ENCODE peak calls at places on chromosomes 2 and 18, in nine cellular contexts. N, Q, D, K, V, Y, J, P and A are unnamed samples.

GRCh38 chr18:31487251-31488015 is 10.5 kb upstream of the DSG2 start:
- DNase-seq in N (peak), Q (no peak), D (peak), K (no peak), V (no peak), Y (no peak), J (peak), P (no peak), A (no peak)

GRCh38 chr2:180077295-180077906 is 70.3 kb upstream of the CWC22 start:
- DNase-seq in N (peak), Q (no peak), D (peak), K (no peak), V (no peak), Y (peak), J (peak), P (no peak), A (no peak)

GRCh38 chr2:214079032-214079431 is 331.8 kb upstream of the VWC2L start:
- DNase-seq in N (no peak), Q (no peak), D (no peak), K (no peak), V (no peak), Y (no peak), J (no peak), P (no peak), A (no peak)

GRCh38 chr18:69484699-69485396 is 84.2 kb downstream of the DOK6 start:
- DNase-seq in N (peak), Q (no peak), D (peak), K (no peak), V (no peak), Y (no peak), J (peak), P (no peak), A (no peak)

GRCh38 chr2:152247337-152247695 is 71.8 kb upstream of the STAM2 start:
- DNase-seq in N (no peak), Q (no peak), D (peak), K (no peak), V (no peak), Y (no peak), J (no peak), P (no peak), A (no peak)

GRCh38 chr2:188725981-188726380 is 248.2 kb upstream of the COL3A1 start:
- DNase-seq in N (no peak), Q (no peak), D (peak), K (no peak), V (no peak), Y (no peak), J (peak), P (no peak), A (no peak)

GRCh38 chr2:120884406-120885290 is 149.0 kb downstream of the GLI2 start:
- DNase-seq in N (no peak), Q (no peak), D (no peak), K (no peak), V (no peak), Y (no peak), J (no peak), P (no peak), A (no peak)

GRCh38 chr18:37084912-37085311 is 256.0 kb downstream of the KIAA1328 start:
- DNase-seq in N (no peak), Q (no peak), D (no peak), K (no peak), V (no peak), Y (no peak), J (no peak), P (no peak), A (no peak)

GRCh38 chr2:186348200-186348599 is 137.9 kb upstream of the ZC3H15 start:
- DNase-seq in N (no peak), Q (no peak), D (peak), K (no peak), V (no peak), Y (no peak), J (peak), P (no peak), A (no peak)

GRCh38 chr18:79826966-79827365 is 29.2 kb downstream of the KCNG2 start:
- DNase-seq in N (no peak), Q (no peak), D (no peak), K (no peak), V (no peak), Y (no peak), J (no peak), P (no peak), A (no peak)

GRCh38 chr18:905307-905947 is 756 bp downstream of the ADCYAP1 start:
- DNase-seq in N (no peak), Q (no peak), D (no peak), K (no peak), V (no peak), Y (peak), J (no peak), P (no peak), A (no peak)

GRCh38 chr2:168155036-168155435 is 92.4 kb downstream of the STK39 start:
- DNase-seq in N (no peak), Q (no peak), D (peak), K (no peak), V (no peak), Y (no peak), J (peak), P (no peak), A (no peak)

GRCh38 chr2:241804326-241805276 is 4.4 kb upstream of the NEU4 start:
- DNase-seq in N (peak), Q (no peak), D (peak), K (no peak), V (peak), Y (peak), J (no peak), P (peak), A (peak)

GRCh38 chr18:8029061-8029460 is 461.9 kb downstream of the PTPRM start:
- DNase-seq in N (no peak), Q (no peak), D (no peak), K (no peak), V (no peak), Y (no peak), J (no peak), P (no peak), A (no peak)

GRCh38 chr2:165239230-165239629 is at the start of gene SCN2A:
- DNase-seq in N (peak), Q (no peak), D (peak), K (no peak), V (no peak), Y (peak), J (peak), P (no peak), A (no peak)

GRCh38 chr2:101473911-101474751 is 781 bp downstream of the RFX8 start:
- DNase-seq in N (no peak), Q (peak), D (peak), K (no peak), V (no peak), Y (peak), J (peak), P (peak), A (peak)

GRCh38 chr2:226118471-226119429 is 680.9 kb downstream of the IRS1 start:
- DNase-seq in N (peak), Q (no peak), D (peak), K (no peak), V (no peak), Y (no peak), J (peak), P (no peak), A (no peak)

GRCh38 chr2:102187191-102188150 is 648 bp downstream of the IL1RL2 start:
- DNase-seq in N (no peak), Q (no peak), D (peak), K (no peak), V (peak), Y (peak), J (peak), P (peak), A (no peak)

GRCh38 chr2:159547031-159547430 is 69.3 kb downstream of the BAZ2B start:
- DNase-seq in N (no peak), Q (no peak), D (no peak), K (no peak), V (no peak), Y (no peak), J (no peak), P (no peak), A (no peak)

GRCh38 chr2:11344956-11345671 is 678 bp upstream of the ROCK2 start:
- DNase-seq in N (peak), Q (peak), D (peak), K (no peak), V (peak), Y (no peak), J (peak), P (no peak), A (peak)

GRCh38 chr2:5673861-5674240 is 18.3 kb upstream of the SOX11 start:
- DNase-seq in N (no peak), Q (no peak), D (no peak), K (no peak), V (no peak), Y (no peak), J (no peak), P (no peak), A (no peak)

GRCh38 chr2:70104231-70105111 is 17.2 kb downstream of the PCBP1 start:
- DNase-seq in N (peak), Q (peak), D (peak), K (no peak), V (no peak), Y (peak), J (peak), P (peak), A (no peak)

GRCh38 chr2:121253674-121254240 is 31.2 kb downstream of the TFCP2L1 start:
- DNase-seq in N (no peak), Q (no peak), D (no peak), K (no peak), V (no peak), Y (no peak), J (no peak), P (no peak), A (no peak)

GRCh38 chr2:187541086-187542085 is 12.8 kb downstream of the TFPI start:
- DNase-seq in N (peak), Q (no peak), D (peak), K (no peak), V (no peak), Y (no peak), J (peak), P (no peak), A (no peak)

GRCh38 chr2:72827999-72828646 is 2.3 kb upstream of the EXOC6B start:
- DNase-seq in N (peak), Q (no peak), D (peak), K (no peak), V (no peak), Y (no peak), J (peak), P (no peak), A (no peak)

GRCh38 chr2:24793752-24794477 is 690 bp downstream of the CENPO start:
- DNase-seq in N (peak), Q (no peak), D (no peak), K (no peak), V (no peak), Y (no peak), J (no peak), P (no peak), A (no peak)

DNA sequence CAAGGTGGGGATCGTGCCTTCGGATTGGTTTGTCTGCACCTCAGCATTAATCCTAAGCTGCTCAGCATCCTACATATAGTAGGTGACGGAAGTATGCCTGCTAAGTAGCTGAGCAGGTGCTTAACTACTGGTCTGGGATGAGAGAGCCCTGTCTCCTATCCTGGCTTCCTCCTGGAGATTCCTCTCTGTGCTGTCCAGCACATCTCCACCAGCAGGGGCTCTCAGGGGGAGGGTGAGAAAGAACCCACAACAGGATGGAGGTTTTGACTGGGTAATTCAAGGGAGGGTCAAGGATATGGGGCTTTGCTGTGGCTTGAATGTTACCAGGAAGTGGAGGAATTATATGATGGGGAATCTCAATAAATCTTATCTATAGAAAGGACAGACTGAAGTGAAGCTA is 45.4 kb upstream of the KIF5C start:
- DNase-seq in N (no peak), Q (no peak), D (no peak), K (no peak), V (no peak), Y (no peak), J (no peak), P (no peak), A (no peak)
- TF ChIP-seq CTCF in N (no peak), Q (no peak), D (no peak), K (no peak), V (no peak), Y (no peak), J (no peak), P (no peak), A (no peak)

GRCh38 chr2:207317358-207317984 is 151.7 kb upstream of the KLF7 start:
- DNase-seq in N (no peak), Q (no peak), D (peak), K (no peak), V (no peak), Y (no peak), J (peak), P (no peak), A (no peak)

GRCh38 chr2:207321504-207321903 is 155.8 kb upstream of the KLF7 start:
- DNase-seq in N (no peak), Q (no peak), D (no peak), K (no peak), V (no peak), Y (no peak), J (no peak), P (no peak), A (no peak)

GRCh38 chr2:207318071-207318683 is 152.4 kb upstream of the KLF7 start:
- DNase-seq in N (no peak), Q (no peak), D (no peak), K (no peak), V (no peak), Y (peak), J (no peak), P (no peak), A (no peak)

GRCh38 chr2:207319321-207319720 is 153.6 kb upstream of the KLF7 start:
- DNase-seq in N (no peak), Q (no peak), D (no peak), K (no peak), V (no peak), Y (no peak), J (no peak), P (no peak), A (no peak)

DNA sequence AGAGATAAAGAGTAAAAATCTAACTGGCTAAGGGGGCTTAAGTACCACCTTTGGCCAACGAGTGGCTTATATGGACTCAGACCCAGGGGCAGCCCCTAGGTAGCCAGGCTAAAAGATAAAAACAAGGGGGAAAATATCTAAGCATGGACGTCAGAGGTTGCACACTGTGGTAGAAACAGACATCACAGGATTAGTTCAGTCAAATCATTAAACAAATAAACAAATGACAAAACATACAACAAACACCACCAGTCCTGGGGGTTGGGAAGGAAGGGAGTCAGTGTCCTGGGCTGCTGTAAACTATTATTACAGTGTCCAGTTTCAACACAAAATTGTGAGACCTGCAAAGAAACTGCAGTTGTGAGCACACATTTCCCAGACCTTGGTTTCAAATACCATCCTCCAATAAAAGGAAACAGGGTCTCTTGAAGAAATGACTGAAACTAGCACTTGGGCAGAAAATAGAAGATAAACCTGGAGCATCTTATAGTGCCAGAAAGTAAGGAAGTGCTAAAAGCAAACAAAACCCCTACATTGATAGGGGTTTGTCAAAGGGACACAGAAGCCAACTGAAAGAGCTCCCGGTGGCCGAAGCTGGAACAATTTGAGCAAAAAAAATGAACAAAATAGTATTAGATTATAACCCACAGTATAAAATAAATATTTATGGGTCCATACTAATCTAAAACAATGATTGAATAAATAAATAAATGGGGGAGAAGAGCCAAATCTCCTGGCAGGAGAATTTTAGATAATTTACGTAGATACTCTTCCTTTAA is 154.8 kb upstream of the KLF7 start:
- DNase-seq in N (no peak), Q (no peak), D (no peak), K (no peak), V (no peak), Y (no peak), J (no peak), P (no peak), A (no peak)
- TF ChIP-seq CTCF in N (no peak), Q (no peak), D (peak), K (no peak), V (no peak), Y (peak), J (peak), P (no peak), A (no peak)

GRCh38 chr18:43819397-43819796 is 542.1 kb upstream of the SYT4 start:
- DNase-seq in N (no peak), Q (no peak), D (no peak), K (no peak), V (no peak), Y (no peak), J (no peak), P (no peak), A (no peak)

GRCh38 chr18:43819873-43820272 is 542.6 kb upstream of the SYT4 start:
- DNase-seq in N (no peak), Q (no peak), D (no peak), K (no peak), V (no peak), Y (no peak), J (no peak), P (no peak), A (no peak)
- TF ChIP-seq CTCF in N (no peak), Q (no peak), D (no peak), K (no peak), V (no peak), Y (no peak), J (no peak), P (no peak), A (no peak)

DNA sequence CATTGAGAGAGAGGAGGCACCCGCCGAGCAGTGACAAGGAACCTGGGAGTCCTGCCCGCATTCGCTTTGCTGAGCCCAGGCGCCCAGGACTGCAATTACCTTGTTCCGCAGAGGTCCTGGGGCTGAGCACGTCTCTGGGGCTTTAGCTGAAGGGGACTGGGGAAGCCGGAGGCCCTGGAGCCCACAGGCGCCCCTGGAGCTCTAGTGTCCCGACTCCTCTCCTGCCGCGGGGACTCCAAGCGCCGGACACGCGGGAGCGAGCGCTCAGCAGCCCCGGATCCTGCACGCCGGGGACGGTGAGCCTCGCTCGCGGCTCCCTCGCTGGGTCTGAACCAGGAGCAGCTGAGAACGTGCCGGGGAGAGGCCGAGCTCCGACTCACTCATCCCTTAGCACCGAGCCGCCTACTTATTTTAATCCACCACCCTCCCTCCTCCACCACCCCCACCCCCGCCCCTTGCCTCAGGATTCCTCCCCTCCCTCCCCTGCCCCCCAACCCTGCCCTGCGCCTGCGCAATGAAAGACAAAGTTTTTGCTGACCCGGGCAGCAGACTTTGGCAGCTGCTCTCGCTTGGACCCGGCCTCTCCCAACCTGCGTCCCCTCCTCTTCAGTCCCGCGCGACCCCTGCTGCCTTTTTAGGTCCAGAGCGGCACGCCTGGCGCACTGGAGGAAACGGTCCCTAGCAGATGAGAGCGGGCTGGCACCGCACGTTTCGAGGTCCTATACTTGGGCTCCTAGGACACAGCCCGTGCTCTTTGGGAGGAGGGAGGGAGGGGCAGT is at the start of gene OSR1:
- DNase-seq in N (peak), Q (no peak), D (peak), K (no peak), V (peak), Y (peak), J (peak), P (peak), A (no peak)
- TF ChIP-seq CTCF in N (peak), Q (no peak), D (no peak), K (no peak), V (no peak), Y (no peak), J (no peak), P (no peak), A (peak)

GRCh38 chr18:27778441-27778840 is 398.5 kb downstream of the CDH2 start:
- DNase-seq in N (no peak), Q (no peak), D (peak), K (no peak), V (no peak), Y (no peak), J (peak), P (no peak), A (no peak)
- TF ChIP-seq CTCF in N (peak), Q (no peak), D (peak), K (peak), V (no peak), Y (peak), J (peak), P (peak), A (peak)

GRCh38 chr18:9614401-9615279 is at the start of gene PPP4R1:
- DNase-seq in N (peak), Q (peak), D (peak), K (no peak), V (peak), Y (peak), J (peak), P (peak), A (peak)

GRCh38 chr18:9615280-9615797 is 980 bp upstream of the PPP4R1 start:
- DNase-seq in N (no peak), Q (no peak), D (no peak), K (no peak), V (no peak), Y (no peak), J (no peak), P (no peak), A (no peak)

GRCh38 chr18:9613550-9614400 is 584 bp downstream of the PPP4R1 start:
- DNase-seq in N (peak), Q (peak), D (peak), K (no peak), V (peak), Y (peak), J (peak), P (peak), A (peak)

GRCh38 chr18:9612989-9613388 is 1.4 kb downstream of the PPP4R1 start:
- DNase-seq in N (no peak), Q (no peak), D (no peak), K (no peak), V (no peak), Y (no peak), J (no peak), P (no peak), A (no peak)

DNA sequence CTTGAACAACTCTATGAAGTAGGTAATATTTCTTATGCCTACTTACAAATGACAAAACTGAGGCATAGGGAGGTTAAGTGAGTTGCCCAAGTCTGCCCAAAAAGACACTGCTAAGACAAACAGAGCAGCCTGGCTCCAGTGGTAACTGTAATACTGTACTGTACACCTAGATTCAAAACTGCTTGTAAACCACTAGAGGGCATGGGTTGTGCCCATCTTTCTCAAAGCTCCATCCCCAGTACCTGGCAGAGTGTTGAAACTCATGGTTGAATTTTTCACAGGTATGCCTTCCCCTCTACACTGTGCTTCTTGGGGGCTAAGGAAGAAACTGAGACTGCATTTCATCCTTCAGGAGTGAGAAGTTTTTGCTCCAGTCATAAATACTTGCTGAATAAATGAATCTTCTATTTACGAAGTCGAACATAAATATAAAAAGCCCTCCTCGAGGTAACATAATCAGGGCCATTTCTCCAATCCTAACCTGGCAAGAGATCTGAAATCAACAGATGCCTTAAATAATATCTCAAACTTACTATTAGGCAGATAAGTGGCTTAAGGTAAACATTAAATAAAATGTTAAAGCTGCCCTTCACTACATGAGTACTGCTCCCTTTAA is 2.0 kb downstream of the PPP4R1 start:
- DNase-seq in N (peak), Q (no peak), D (peak), K (no peak), V (no peak), Y (peak), J (peak), P (no peak), A (no peak)
- TF ChIP-seq CTCF in N (peak), Q (no peak), D (peak), K (peak), V (peak), Y (peak), J (peak), P (peak), A (peak)

GRCh38 chr2:227813562-227814353 is at the start of gene CCL20:
- DNase-seq in N (peak), Q (no peak), D (no peak), K (no peak), V (no peak), Y (no peak), J (no peak), P (no peak), A (no peak)
- TF ChIP-seq CTCF in N (peak), Q (no peak), D (no peak), K (no peak), V (no peak), Y (no peak), J (no peak), P (no peak), A (no peak)